ENCODE peak calls at places on chromosomes 7 and 10, in eight cellular contexts. R is adrenal gland, U is BE2C, D is mammary epithelial cell, Z is breast epithelium, A is RWPE2, Q is sigmoid colon, N is GM23338. Y is an unnamed sample.

GRCh38 chr10:11285171-11285570 is 267.5 kb downstream of the CELF2 start:
- DNase-seq in D (no peak), Z (no peak), A (no peak), Q (no peak), R (no peak), U (no peak), N (no peak), Y (no peak)

GRCh38 chr7:36961097-36961496 is 236.8 kb upstream of the AOAH start:
- DNase-seq in R (no peak), U (no peak), Z (no peak), Q (no peak), N (no peak), D (no peak), A (no peak), Y (no peak)

GRCh38 chr7:157707983-157708720 is 371.3 kb downstream of the DNAJB6 start:
- DNase-seq in Q (peak; percentile 45), U (no peak), Z (peak; percentile 33), D (no peak), N (no peak), A (no peak), R (no peak), Y (no peak)

GRCh38 chr10:132886211-132887099 is 55.9 kb downstream of the CFAP46 start:
- DNase-seq in Z (peak; percentile 47), R (no peak), N (no peak), Q (peak; percentile 56), D (no peak), A (peak; percentile 33), U (no peak), Y (no peak)

GRCh38 chr7:45980181-45980905 is 59.3 kb upstream of the IGFBP3 start:
- DNase-seq in Q (no peak), R (no peak), A (no peak), Z (no peak), N (no peak), D (no peak), U (no peak), Y (peak; percentile 37)

GRCh38 chr10:14904316-14904732 is 25.7 kb downstream of the SUV39H2 start:
- DNase-seq in Z (no peak), R (no peak), N (peak; percentile 59), U (no peak), Q (no peak), A (no peak), D (no peak), Y (no peak)

GRCh38 chr7:115293628-115294236 is 371.8 kb downstream of the MDFIC start:
- DNase-seq in U (no peak), A (no peak), R (no peak), Q (no peak), D (no peak), Z (no peak), N (peak; percentile 13), Y (peak; percentile 19)

GRCh38 chr7:14419554-14419953 is 430.1 kb upstream of the ETV1 start:
- DNase-seq in R (no peak), Z (no peak), Q (no peak), N (no peak), U (no peak), A (no peak), D (no peak), Y (no peak)

GRCh38 chr7:15995027-15995426 is 308.5 kb upstream of the MEOX2 start:
- DNase-seq in R (no peak), D (no peak), Z (no peak), A (no peak), U (no peak), N (no peak), Q (no peak), Y (no peak)

GRCh38 chr7:88735920-88736319 is 23.6 kb upstream of the ZNF804B start:
- DNase-seq in A (no peak), D (no peak), R (no peak), Q (no peak), U (no peak), N (no peak), Z (no peak), Y (no peak)

GRCh38 chr7:50147952-50148351 is 54.9 kb upstream of the ZPBP start:
- DNase-seq in D (no peak), U (no peak), Z (no peak), Q (no peak), A (no peak), R (no peak), N (no peak), Y (no peak)

GRCh38 chr7:106049139-106049725 is 62.9 kb downstream of the SYPL1 start:
- DNase-seq in R (no peak), D (no peak), Z (no peak), Q (no peak), A (no peak), N (no peak), U (no peak), Y (no peak)

GRCh38 chr7:23918856-23919255 is 208.8 kb downstream of the STK31 start:
- DNase-seq in Z (no peak), Q (no peak), A (no peak), R (no peak), U (no peak), N (peak; percentile 33), D (peak; percentile 5), Y (no peak)

GRCh38 chr10:79106251-79106650 is 37.5 kb downstream of the ZMIZ1 start:
- DNase-seq in Z (no peak), D (no peak), U (no peak), N (no peak), R (no peak), A (no peak), Q (no peak), Y (no peak)

GRCh38 chr10:79106651-79107050 is 37.9 kb downstream of the ZMIZ1 start:
- DNase-seq in D (no peak), N (no peak), Z (no peak), U (no peak), A (no peak), R (no peak), Q (no peak), Y (no peak)

GRCh38 chr10:79105164-79105739 is 36.5 kb downstream of the ZMIZ1 start:
- DNase-seq in Q (no peak), U (no peak), D (no peak), N (peak; percentile 25), A (no peak), R (peak; percentile 46), Z (no peak), Y (no peak)

GRCh38 chr10:79104264-79104954 is 35.6 kb downstream of the ZMIZ1 start:
- DNase-seq in Q (peak; percentile 90), Z (no peak), A (no peak), D (no peak), N (no peak), U (no peak), R (peak; percentile 91), Y (no peak)

DNA sequence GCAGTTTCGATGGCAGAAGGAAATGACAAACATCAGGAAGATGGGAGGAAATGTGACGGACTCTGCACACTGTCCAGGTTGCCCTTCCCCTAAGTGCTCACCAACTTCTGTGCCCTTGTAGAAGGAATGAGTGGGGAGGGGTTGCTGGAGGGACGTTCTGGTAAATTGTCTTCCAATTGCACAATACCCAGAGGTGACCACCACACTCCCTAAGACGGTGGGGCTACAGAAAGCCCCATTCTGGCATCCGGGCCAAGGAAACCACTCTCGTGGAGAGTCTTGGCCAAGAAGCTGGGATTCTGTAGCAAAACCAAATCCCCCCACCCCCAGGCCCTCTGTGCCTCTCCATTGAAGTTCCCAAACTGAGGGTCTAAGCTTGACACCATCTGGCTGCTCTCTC is 37.1 kb downstream of the ZMIZ1 start:
- DNase-seq in D (no peak), U (no peak), Z (no peak), N (no peak), Q (no peak), R (no peak), A (no peak), Y (no peak)
- H3K4me1 ChIP-seq in D (peaks cover 39% of the 10 kb centered on the region), U (peaks cover 45% of the 10 kb centered on the region), Z (peaks cover 23% of the 10 kb centered on the region), N (peaks cover 10% of the 10 kb centered on the region), Q (peaks cover 72% of the 10 kb centered on the region), R (peaks cover 71% of the 10 kb centered on the region), A (peaks cover 7% of the 10 kb centered on the region), Y (peaks cover 5% of the 10 kb centered on the region)

DNA sequence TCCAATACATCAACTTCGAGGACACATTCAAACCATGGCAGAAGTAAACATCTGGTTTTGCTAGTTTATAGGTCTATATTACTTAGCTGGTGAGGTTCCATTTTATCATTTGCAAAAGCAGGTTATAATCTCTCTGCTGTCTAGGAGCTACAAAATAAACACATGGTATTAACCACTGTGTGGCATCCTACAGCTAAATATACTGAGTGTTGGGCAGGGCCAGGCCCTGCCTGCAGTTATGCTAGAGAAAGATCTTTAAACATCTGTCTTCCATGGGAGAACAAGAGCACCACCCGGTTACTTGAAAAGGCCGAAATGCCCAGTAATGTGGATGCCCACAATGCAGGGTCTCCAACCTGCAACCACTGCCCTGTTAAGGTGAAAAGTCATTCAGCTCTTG is 20.6 kb upstream of the FKBP9 start:
- DNase-seq in N (no peak), D (no peak), U (no peak), A (no peak), R (no peak), Q (no peak), Z (no peak), Y (no peak)
- TF ChIP-seq CTCF in N (no peak), D (no peak), U (no peak), A (no peak), R (no peak), Q (no peak), Z (no peak), Y (peak; percentile 19)

DNA sequence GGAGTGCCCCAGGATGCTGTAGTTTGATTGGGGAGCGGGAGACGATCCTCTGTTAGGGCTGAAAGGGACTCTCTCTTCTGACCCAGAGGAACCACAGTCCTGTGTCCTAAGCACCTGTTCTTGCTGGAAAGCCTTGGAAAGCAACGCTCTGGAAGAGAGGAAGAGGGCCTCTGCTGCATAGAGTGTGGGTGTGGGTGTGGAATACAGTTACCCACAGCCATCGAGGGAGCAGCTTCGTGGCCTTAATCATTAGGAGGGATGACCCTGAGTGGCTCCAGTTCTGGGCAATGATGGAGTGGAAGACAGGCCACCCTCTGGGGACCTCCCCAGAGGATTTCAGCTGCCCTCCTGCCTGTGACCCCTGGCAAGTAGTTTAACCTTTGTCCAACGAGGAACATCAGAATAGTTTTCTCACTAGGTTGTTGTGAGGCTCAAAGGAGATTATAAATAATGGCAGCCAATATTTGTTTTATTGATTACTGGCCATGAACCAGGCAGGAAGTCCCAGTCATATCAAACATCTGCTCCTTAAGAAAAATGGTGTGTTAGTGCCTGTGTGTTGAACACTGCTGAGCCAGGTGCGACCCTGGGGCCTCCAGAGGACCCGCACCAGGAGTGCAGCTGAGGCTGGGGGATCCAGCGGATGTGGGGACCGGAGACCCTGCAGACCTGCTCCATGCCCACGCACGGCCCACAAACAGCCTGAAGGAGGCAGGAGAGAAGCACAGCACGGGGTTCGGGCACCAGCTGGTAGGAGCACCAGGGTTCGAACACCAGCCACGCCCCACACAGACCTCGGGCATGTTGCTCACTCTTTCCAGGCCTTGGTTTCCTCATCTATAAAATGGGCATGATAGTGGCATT is 35.6 kb downstream of the FAM241B start:
- DNase-seq in D (no peak), A (peak; percentile 38), N (no peak), Z (no peak), U (no peak), R (no peak), Q (no peak), Y (no peak)
- H3K27me3 ChIP-seq in D (no peaks in the 10 kb centered on the region), A (no peaks in the 10 kb centered on the region), N (no peaks in the 10 kb centered on the region), Z (no peaks in the 10 kb centered on the region), U (no peaks in the 10 kb centered on the region), R (no peaks in the 10 kb centered on the region), Q (no peaks in the 10 kb centered on the region), Y (peaks cover 46% of the 10 kb centered on the region)

GRCh38 chr10:112957589-112958202 is 7.6 kb downstream of the TCF7L2 start:
- DNase-seq in A (no peak), Z (no peak), Q (no peak), D (no peak), R (no peak), U (no peak), N (no peak), Y (no peak)
- H3K4me1 ChIP-seq in A (peaks cover 57% of the 10 kb centered on the region), Z (no peaks in the 10 kb centered on the region), Q (peaks cover 84% of the 10 kb centered on the region), D (peaks cover 59% of the 10 kb centered on the region), R (peaks cover 37% of the 10 kb centered on the region), U (peaks cover 22% of the 10 kb centered on the region), N (peaks cover 75% of the 10 kb centered on the region), Y (peaks cover 59% of the 10 kb centered on the region)

Y was measured in foreskin keratinocyte.